ENCODE peak calls at places on chromosomes 5 and 9, in five cellular contexts. Q, F, X, P and L are unnamed samples. For H3K36me3, the result is how much of the 10 kb centered on the place peaks cover.

GRCh38 chr5:107388111-107388861 is 282.5 kb downstream of the EFNA5 start:
- DNase-seq in Q (peak), F (no peak), X (no peak), P (no peak), L (no peak)

GRCh38 chr9:34572092-34572491 is 17.4 kb downstream of the CNTFR start:
- DNase-seq in Q (no peak), F (no peak), X (no peak), P (no peak), L (no peak)

GRCh38 chr5:400282-401215 is 42.4 kb upstream of the EXOC3 start:
- DNase-seq in Q (no peak), F (peak), X (no peak), P (no peak), L (no peak)

GRCh38 chr5:139562847-139563246 is 1.7 kb downstream of the UBE2D2 start:
- DNase-seq in Q (no peak), F (no peak), X (no peak), P (no peak), L (no peak)

GRCh38 chr5:140113180-140113698 is 670 bp upstream of the PURA start:
- DNase-seq in Q (no peak), F (peak), X (no peak), P (no peak), L (no peak)

GRCh38 chr5:59893436-59894227 is at the start of gene PDE4D:
- DNase-seq in Q (peak), F (peak), X (peak), P (no peak), L (peak)

GRCh38 chr9:112866662-112867274 is 23.9 kb downstream of the SLC46A2 start:
- DNase-seq in Q (peak), F (no peak), X (no peak), P (peak), L (no peak)

GRCh38 chr5:178492278-178492677 is 97.9 kb downstream of the COL23A1 start:
- DNase-seq in Q (no peak), F (peak), X (no peak), P (no peak), L (no peak)

GRCh38 chr9:34219421-34219820 is 40.6 kb downstream of the UBAP1 start:
- DNase-seq in Q (no peak), F (no peak), X (no peak), P (no peak), L (no peak)

GRCh38 chr5:179986328-179986727 is 78.6 kb upstream of the TBC1D9B start:
- DNase-seq in Q (peak), F (no peak), X (no peak), P (no peak), L (no peak)

GRCh38 chr5:67537439-67538342 is 341.1 kb upstream of the CD180 start:
- DNase-seq in Q (peak), F (no peak), X (no peak), P (no peak), L (no peak)

GRCh38 chr9:77763566-77763965 is 115.4 kb upstream of the GNA14 start:
- DNase-seq in Q (no peak), F (no peak), X (no peak), P (no peak), L (no peak)

GRCh38 chr9:69885474-69885929 is 64.9 kb downstream of the CFAP95 start:
- DNase-seq in Q (peak), F (no peak), X (no peak), P (no peak), L (no peak)

GRCh38 chr9:114029311-114030170 is 48.6 kb downstream of the AMBP start:
- DNase-seq in Q (no peak), F (peak), X (no peak), P (no peak), L (peak)

GRCh38 chr5:89493414-89493813 is 610.4 kb upstream of the MEF2C start:
- DNase-seq in Q (no peak), F (no peak), X (no peak), P (no peak), L (no peak)

GRCh38 chr9:5869315-5870019 is 21.2 kb upstream of the MLANA start:
- DNase-seq in Q (no peak), F (no peak), X (no peak), P (peak), L (no peak)

GRCh38 chr9:137611623-137612609 is 6.4 kb downstream of the ARRDC1 start:
- DNase-seq in Q (peak), F (peak), X (no peak), P (peak), L (no peak)

GRCh38 chr5:80998590-80998979 is 38.4 kb downstream of the RASGRF2 start:
- DNase-seq in Q (peak), F (no peak), X (no peak), P (no peak), L (no peak)

GRCh38 chr5:15731686-15732085 is 231.7 kb downstream of the FBXL7 start:
- DNase-seq in Q (peak), F (no peak), X (peak), P (no peak), L (no peak)

DNA sequence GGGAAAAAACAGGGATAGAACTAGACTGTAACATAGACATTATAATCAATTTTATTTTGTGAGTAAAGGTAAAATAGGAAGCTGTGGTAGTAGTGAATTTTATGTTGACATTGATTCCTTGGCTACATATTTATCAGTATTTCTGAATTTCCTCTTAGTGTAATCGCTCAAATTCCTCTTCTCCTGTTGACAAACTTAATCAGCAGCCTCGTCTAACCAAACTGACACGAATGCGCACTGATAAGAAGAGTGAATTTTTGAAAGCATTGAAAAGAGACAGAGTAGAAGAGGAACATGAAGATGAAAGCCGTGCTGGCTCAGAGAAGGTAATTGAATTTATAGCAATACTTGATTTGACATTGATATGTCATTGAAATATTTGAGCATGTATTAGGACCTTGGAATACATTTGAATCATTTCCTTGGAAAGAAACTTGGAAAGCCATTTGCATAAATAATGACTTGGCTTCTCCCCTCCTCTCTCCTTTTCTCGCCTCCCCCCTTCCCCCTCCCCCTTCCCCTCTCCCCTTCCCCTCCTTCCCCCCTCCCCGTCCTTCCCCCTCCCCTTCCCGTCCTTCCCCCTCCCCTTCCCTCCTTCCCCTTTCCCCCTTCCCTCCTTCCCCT is 75.5 kb downstream of the GPBP1 start:
- DNase-seq in Q (no peak), F (no peak), X (no peak), P (no peak), L (no peak)
- H3K36me3 ChIP-seq in Q (under half), F (half or more), X (under half), P (under half), L (under half)

GRCh38 chr5:91955610-91956009 is 572.5 kb upstream of the ARRDC3 start:
- DNase-seq in Q (peak), F (no peak), X (peak), P (no peak), L (no peak)

GRCh38 chr5:91957671-91958070 is 574.6 kb upstream of the ARRDC3 start:
- DNase-seq in Q (peak), F (no peak), X (no peak), P (peak), L (no peak)

GRCh38 chr5:91956738-91957137 is 573.6 kb upstream of the ARRDC3 start:
- DNase-seq in Q (no peak), F (no peak), X (no peak), P (no peak), L (no peak)
- TF ChIP-seq CTCF in Q (no peak), F (no peak), X (no peak), P (no peak), L (no peak)

DNA sequence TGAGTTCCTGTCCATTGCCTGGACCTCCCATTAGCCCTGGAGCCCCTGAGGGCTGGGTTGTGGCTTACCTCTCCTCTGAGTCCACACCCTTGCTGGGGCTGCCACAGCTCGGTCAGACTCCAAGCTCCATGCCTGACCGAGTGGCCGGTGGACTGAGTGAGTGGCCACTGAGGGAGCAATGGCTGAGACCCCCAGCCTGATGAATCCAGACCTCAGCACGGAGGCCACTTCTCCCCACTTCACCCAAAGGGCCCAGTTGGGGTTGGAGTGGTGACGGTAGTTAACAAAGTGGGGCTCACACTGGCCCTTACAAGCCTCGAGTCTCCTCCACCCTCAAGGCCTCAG is 28.8 kb downstream of the PDGFRB start:
- DNase-seq in Q (no peak), F (no peak), X (no peak), P (no peak), L (no peak)
- H3K36me3 ChIP-seq in Q (under half), F (under half), X (under half), P (under half), L (half or more)

GRCh38 chr9:124412228-124412575 is 3.0 kb downstream of the PSMB7 start:
- DNase-seq in Q (no peak), F (no peak), X (no peak), P (no peak), L (no peak)

GRCh38 chr9:124411514-124412227 is 3.6 kb downstream of the PSMB7 start:
- DNase-seq in Q (peak), F (no peak), X (no peak), P (no peak), L (no peak)

GRCh38 chr9:124409410-124409809 is 5.8 kb downstream of the PSMB7 start:
- DNase-seq in Q (no peak), F (no peak), X (no peak), P (no peak), L (no peak)

GRCh38 chr9:124414612-124415011 is 630 bp downstream of the PSMB7 start:
- DNase-seq in Q (no peak), F (no peak), X (no peak), P (no peak), L (no peak)

DNA sequence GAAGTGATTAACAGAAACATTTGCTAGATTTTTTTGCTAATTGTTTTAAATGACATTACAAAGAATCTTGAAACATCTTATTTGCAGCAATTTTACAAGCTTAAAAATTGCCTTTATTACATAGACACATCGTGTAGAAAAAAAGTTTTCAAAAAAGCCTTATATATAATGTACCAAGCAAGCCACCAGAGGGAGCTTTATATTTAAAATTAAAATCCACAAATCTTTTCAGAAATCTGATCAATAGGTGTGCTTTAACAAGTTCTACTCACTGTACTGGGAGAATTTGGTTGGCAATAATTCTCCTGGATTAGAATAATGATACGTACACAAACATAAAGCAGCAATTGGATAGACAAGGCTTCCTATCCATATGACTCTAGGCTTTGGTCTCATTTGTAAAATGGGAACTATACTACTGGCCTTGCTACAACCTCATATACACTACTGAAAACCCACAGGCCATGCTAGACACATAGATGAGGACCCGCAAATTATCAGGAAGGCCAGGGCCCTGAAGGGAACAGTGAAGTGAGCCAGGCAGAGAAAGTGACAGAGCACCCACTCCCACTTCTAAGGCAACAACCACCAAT is 4.8 kb downstream of the PSMB7 start:
- DNase-seq in Q (no peak), F (no peak), X (no peak), P (no peak), L (no peak)
- TF ChIP-seq CTCF in Q (peak), F (no peak), X (peak), P (peak), L (no peak)

DNA sequence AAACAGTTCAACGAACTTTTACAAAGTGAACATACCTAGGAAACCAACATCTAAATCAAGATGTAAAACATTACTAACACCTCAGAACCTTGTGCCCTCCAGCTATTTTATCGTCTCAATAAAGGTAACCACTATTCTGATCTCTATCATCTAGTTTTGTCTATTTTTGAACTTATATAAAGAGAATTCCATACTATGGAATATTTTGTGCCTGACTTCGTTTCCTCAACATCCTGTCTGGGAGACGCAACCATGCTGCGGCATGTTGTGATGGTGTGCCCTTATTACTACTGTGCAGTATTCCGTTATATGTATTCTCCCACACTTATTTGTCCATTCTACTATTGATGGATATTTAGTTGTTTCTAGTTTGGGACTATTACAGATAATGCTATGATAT is 99.2 kb downstream of the NR6A1 start:
- DNase-seq in Q (no peak), F (no peak), X (no peak), P (no peak), L (no peak)
- H3K36me3 ChIP-seq in Q (under half), F (under half), X (under half), P (under half), L (under half)

DNA sequence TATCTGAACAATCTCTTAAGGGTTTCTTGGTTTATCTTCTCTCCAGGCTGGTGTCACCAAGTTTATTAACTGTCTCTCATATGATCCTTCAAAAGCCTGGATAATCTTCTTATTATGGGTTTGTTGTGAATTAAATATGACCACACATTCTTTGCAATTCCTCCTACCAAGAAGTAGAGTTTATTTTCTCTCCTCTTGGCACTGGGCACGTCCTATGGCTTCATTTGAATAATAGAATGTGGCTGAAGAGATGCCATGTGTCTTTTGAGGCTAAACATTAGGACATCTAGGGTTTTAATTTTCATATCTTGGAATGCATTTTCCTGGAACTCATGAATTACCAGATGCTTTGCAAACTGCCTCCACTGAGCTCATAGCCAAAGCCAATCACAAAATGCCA is 20.0 kb upstream of the SCGB3A2 start:
- DNase-seq in Q (no peak), F (no peak), X (no peak), P (no peak), L (no peak)
- TF ChIP-seq CTCF in Q (no peak), F (no peak), X (no peak), P (no peak), L (no peak)